ENCODE peak calls at places on chromosomes 6 and 20, in five cellular contexts. M, F, Q, G and S are unnamed samples.

GRCh38 chr6:122007366-122007765 is 392.1 kb upstream of the HSF2 start:
- DNase-seq in M (no peak), F (no peak), Q (no peak), G (no peak), S (no peak)

GRCh38 chr6:136866872-136867416 is 44.6 kb downstream of the PEX7 start:
- DNase-seq in M (no peak), F (no peak), Q (no peak), G (no peak), S (no peak)

GRCh38 chr6:32668226-32668747 is 1.8 kb upstream of the HLA-DQB1 start:
- DNase-seq in M (peak), F (no peak), Q (no peak), G (peak), S (peak)

GRCh38 chr6:88814909-88815308 is 148.5 kb downstream of the RNGTT start:
- DNase-seq in M (no peak), F (no peak), Q (no peak), G (no peak), S (no peak)

GRCh38 chr6:14616611-14617010 is 499.0 kb downstream of the CD83 start:
- DNase-seq in M (no peak), F (no peak), Q (no peak), G (no peak), S (no peak)

GRCh38 chr20:208937-209566 is 18.0 kb upstream of the DEFB129 start:
- DNase-seq in M (peak), F (no peak), Q (no peak), G (no peak), S (no peak)

GRCh38 chr6:129282053-129282452 is 399.1 kb downstream of the LAMA2 start:
- DNase-seq in M (no peak), F (no peak), Q (no peak), G (no peak), S (no peak)

GRCh38 chr6:160040527-160041264 is 71.8 kb downstream of the IGF2R start:
- DNase-seq in M (no peak), F (no peak), Q (no peak), G (no peak), S (no peak)

GRCh38 chr6:57328074-57328473 is 10.6 kb downstream of the PRIM2 start:
- DNase-seq in M (no peak), F (no peak), Q (no peak), G (no peak), S (no peak)

GRCh38 chr6:136767583-136768307 is 24.5 kb downstream of the MAP3K5 start:
- DNase-seq in M (no peak), F (no peak), Q (no peak), G (no peak), S (no peak)

GRCh38 chr20:61262036-61262435 is 10.0 kb downstream of the CDH4 start:
- DNase-seq in M (no peak), F (no peak), Q (no peak), G (no peak), S (no peak)

GRCh38 chr20:37359331-37359730 is 13.4 kb downstream of the SRC start:
- DNase-seq in M (no peak), F (no peak), Q (no peak), G (no peak), S (no peak)

GRCh38 chr6:108966855-108967755 is 118.9 kb downstream of the ARMC2 start:
- DNase-seq in M (peak), F (no peak), Q (peak), G (no peak), S (peak)

GRCh38 chr6:15380354-15380753 is 134.5 kb downstream of the JARID2 start:
- DNase-seq in M (no peak), F (no peak), Q (no peak), G (no peak), S (no peak)

GRCh38 chr6:166381733-166382499 is 824 bp downstream of the MPC1 start:
- DNase-seq in M (peak), F (peak), Q (peak), G (peak), S (peak)

GRCh38 chr20:37543828-37544227 is 16.2 kb upstream of the BLCAP start:
- DNase-seq in M (no peak), F (no peak), Q (no peak), G (no peak), S (no peak)

GRCh38 chr20:40686893-40687292 is 2.1 kb downstream of the MAFB start:
- DNase-seq in M (no peak), F (no peak), Q (no peak), G (no peak), S (no peak)

GRCh38 chr20:47360489-47361267 is 4.2 kb upstream of the ZMYND8 start:
- DNase-seq in M (peak), F (no peak), Q (no peak), G (no peak), S (peak)

GRCh38 chr6:158758464-158758863 is 60.7 kb downstream of the EZR start:
- DNase-seq in M (no peak), F (no peak), Q (no peak), G (no peak), S (no peak)

GRCh38 chr6:33692760-33693158 is 18.7 kb downstream of the UQCC2 start:
- DNase-seq in M (peak), F (no peak), Q (peak), G (peak), S (peak)

GRCh38 chr6:134936927-134937326 is 13.0 kb downstream of the ALDH8A1 start:
- DNase-seq in M (no peak), F (no peak), Q (no peak), G (no peak), S (no peak)

GRCh38 chr6:122779672-122780066 is at the start of gene FABP7:
- DNase-seq in M (no peak), F (no peak), Q (no peak), G (no peak), S (no peak)

GRCh38 chr20:34018166-34018565 is 24.5 kb downstream of the RALY start:
- DNase-seq in M (no peak), F (no peak), Q (no peak), G (no peak), S (no peak)

GRCh38 chr6:15073344-15073789 is 172.5 kb upstream of the JARID2 start:
- DNase-seq in M (peak), F (no peak), Q (no peak), G (no peak), S (no peak)

GRCh38 chr20:9070304-9070703 is 1.4 kb downstream of the PLCB4 start:
- DNase-seq in M (no peak), F (no peak), Q (no peak), G (no peak), S (no peak)